ENCODE peak calls at places on chromosomes 16 and 17, in five cellular contexts. K, C, A, J and U are unnamed samples.

GRCh38 chr17:55421179-55421934 is at the start of gene MMD:
- DNase-seq in K (no peak), C (no peak), A (no peak), J (no peak), U (no peak)

GRCh38 chr17:72887917-72888316 is 204.6 kb downstream of the SLC39A11 start:
- DNase-seq in K (peak), C (peak), A (no peak), J (peak), U (no peak)

GRCh38 chr16:72848759-72849664 is 198.9 kb downstream of the ZFHX3 start:
- DNase-seq in K (peak), C (peak), A (peak), J (peak), U (peak)

GRCh38 chr17:7132511-7133094 is 18.0 kb upstream of the ASGR2 start:
- DNase-seq in K (no peak), C (no peak), A (no peak), J (peak), U (peak)

GRCh38 chr16:3143189-3143588 is 8.4 kb downstream of the ZNF213 start:
- DNase-seq in K (no peak), C (no peak), A (peak), J (no peak), U (no peak)

GRCh38 chr16:85608515-85608885 is 4.6 kb upstream of the GSE1 start:
- DNase-seq in K (no peak), C (no peak), A (no peak), J (no peak), U (no peak)

GRCh38 chr16:57252148-57252721 is 7.2 kb downstream of the ARL2BP start:
- DNase-seq in K (no peak), C (no peak), A (no peak), J (no peak), U (no peak)

GRCh38 chr17:31391496-31391949 is at the start of gene RAB11FIP4:
- DNase-seq in K (peak), C (no peak), A (peak), J (no peak), U (no peak)

GRCh38 chr17:79783891-79784290 is 5.9 kb downstream of the CBX2 start:
- DNase-seq in K (no peak), C (no peak), A (no peak), J (no peak), U (no peak)

GRCh38 chr17:10871914-10872313 is 34.0 kb upstream of the PIRT start:
- DNase-seq in K (no peak), C (no peak), A (no peak), J (no peak), U (no peak)

GRCh38 chr16:10897134-10897533 is 20.1 kb downstream of the CIITA start:
- DNase-seq in K (no peak), C (no peak), A (no peak), J (no peak), U (no peak)

GRCh38 chr17:22703786-22704441 is 1011.6 kb downstream of the KCNJ18 start:
- DNase-seq in K (no peak), C (no peak), A (no peak), J (no peak), U (no peak)

GRCh38 chr16:78189121-78189520 is 89.7 kb downstream of the WWOX start:
- DNase-seq in K (no peak), C (no peak), A (no peak), J (no peak), U (no peak)

GRCh38 chr17:34584805-34585416 is 5.5 kb downstream of the TMEM132E start:
- DNase-seq in K (peak), C (peak), A (no peak), J (peak), U (peak)

GRCh38 chr17:39485555-39485954 is 24.3 kb downstream of the CDK12 start:
- DNase-seq in K (peak), C (peak), A (no peak), J (peak), U (peak)

GRCh38 chr17:30379303-30380105 is 777 bp downstream of the CPD start:
- DNase-seq in K (no peak), C (no peak), A (peak), J (no peak), U (no peak)

GRCh38 chr16:1884155-1884760 is 12.3 kb upstream of the MEIOB start:
- DNase-seq in K (peak), C (peak), A (no peak), J (peak), U (peak)

GRCh38 chr16:30457743-30458560 is 12.3 kb upstream of the SEPHS2 start:
- DNase-seq in K (no peak), C (no peak), A (no peak), J (no peak), U (no peak)
- H3K4me3 ChIP-seq in K (no peak), C (no peak), A (no peak), J (no peak), U (no peak)

DNA sequence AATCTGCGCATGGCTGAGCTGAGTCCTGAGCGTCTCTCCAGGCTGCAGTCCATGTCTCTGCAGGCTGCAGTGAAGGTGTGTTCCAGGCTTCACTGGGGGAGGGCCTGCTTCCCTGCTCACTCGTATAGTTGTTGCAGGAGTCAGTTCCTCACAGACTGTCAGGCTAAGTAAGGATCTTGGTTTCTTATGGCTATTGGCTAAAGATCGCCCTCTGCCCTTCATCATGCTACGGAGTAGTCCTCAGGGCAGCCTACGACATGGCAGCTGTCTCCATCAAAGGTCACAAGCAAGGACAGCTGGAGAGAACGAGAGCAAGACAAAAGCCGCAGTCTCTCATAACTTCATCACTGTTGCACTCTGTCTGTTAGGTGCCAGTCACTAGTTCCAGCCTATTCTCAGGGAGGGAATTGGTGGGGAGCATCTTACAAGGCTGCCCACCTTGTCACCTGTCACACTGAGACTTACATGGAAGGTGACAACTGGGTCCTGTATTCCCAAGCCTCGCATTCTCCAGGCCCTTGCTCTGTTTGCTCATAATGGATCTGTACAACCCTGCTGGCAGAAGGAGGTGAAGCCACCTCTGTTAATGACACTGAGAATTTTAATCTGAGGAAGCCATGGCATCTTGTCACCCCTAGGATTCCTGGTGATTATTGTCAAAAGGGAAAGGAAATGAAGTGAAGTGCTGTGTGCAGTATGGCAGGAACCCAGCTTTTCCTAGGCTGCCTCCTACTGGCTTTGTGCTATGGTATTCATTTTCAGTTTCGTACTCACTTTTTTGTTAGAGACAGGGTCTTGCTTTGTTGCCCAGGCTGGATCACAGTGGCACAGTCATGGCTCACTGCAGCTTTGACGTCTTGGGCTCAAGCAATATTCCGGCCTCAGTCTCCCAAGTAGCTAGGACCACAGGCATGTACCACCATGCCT is 43.4 kb downstream of the MFSD11 start:
- DNase-seq in K (no peak), C (no peak), A (no peak), J (peak), U (no peak)
- TF ChIP-seq CTCF in K (no peak), C (no peak), A (no peak), J (peak), U (no peak)

GRCh38 chr16:525123-525519 is 2.4 kb upstream of the CAPN15 start:
- DNase-seq in K (no peak), C (no peak), A (no peak), J (no peak), U (no peak)
- H3K4me3 ChIP-seq in K (no peak), C (no peak), A (no peak), J (no peak), U (no peak)

DNA sequence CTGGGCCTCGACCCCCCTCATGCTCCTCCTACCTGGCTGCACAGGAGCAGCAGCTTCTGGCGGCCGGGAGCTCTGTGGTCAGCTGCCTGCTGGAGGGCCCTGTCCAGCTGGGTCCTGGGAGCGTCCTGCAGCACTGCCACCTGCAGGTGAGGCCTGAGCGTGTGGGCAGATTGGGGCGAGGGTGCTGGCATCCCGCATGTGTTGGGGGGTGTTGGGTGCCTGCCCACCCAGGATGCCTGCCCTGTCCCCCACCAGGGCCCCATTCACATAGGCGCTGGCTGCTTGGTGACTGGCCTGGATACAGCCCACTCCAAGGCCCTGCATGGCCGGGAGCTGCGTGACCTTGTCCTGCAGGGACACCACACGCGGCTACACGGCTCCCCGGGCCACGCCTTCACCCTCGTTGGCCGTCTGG is 16.5 kb downstream of the FCSK start:
- DNase-seq in K (peak), C (no peak), A (no peak), J (peak), U (peak)
- TF ChIP-seq CTCF in K (peak), C (peak), A (peak), J (peak), U (peak)

DNA sequence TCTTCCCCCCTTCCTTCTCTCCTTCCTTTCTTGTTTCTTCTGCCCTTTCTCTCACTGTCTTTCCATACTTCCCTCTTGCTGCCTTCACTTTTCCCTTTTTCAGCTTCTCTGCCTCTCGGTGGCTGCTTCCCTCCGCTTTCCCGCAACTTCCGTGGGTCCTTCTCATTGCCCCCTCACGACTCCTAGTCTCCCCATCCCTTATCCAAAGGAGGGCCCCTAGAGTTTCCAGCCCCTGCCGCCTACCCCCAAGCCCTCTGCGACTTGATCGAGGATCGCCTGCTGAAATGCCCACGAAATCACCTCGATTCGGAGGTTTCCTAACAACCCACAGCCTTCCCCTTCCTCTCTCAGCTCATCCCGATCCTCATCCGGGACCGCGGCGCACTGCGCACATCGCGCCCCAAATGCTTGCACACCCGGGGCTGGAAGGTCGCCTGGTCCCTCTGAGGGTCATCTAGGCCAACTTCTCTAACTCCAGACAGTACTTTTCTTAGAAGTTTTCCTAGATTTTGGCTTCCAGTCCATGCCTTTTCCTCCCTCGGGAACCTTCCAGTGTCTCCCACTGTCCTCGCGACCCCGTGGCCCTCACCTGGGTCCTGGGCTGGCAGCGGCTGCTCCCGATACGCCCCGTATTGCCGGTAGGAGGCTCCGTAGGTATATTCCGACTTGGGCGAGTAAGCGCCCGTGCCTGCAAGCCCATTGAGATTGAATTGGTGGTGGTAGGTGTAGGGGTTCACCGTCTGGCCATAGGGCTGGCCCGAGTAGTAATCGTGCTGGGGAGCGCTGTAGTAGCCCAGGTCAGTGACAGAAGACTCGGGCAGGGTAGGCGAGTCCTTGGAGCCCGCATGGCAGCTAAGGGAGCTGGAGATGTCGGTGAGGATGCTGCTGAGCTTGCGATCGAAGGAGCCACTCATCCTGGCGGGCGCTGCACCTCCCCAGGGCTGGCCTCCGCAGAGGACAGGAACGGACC is 654 bp downstream of the DLX3 start:
- DNase-seq in K (no peak), C (no peak), A (no peak), J (no peak), U (no peak)
- H3K4me3 ChIP-seq in K (peak), C (peak), A (peak), J (no peak), U (peak)